ENCODE peak calls at places on chromosome 18, in seven cellular contexts. One of them, this sample, is unnamed.

GRCh38 chr18:24860978-24861680 is 400.7 kb downstream of the HRH4 start:
- DNase-seq in DMS79 treated with DMSO at 0.1 percent for 48 hours: no peak
- DNase-seq in fibroblast of the conjunctiva: no peak
- DNase-seq in NCI-H446 treated with DMSO at 0.1 percent for 48 hours: no peak
- DNase-seq in substantia nigra: no peak
- DNase-seq in WTC11: no peak
- DNase-seq in neural progenitor cell: no peak
- DNase-seq in this sample: no peak

GRCh38 chr18:21444465-21445023 is 156.0 kb downstream of the ESCO1 start:
- DNase-seq in substantia nigra: peak; percentile 50
- DNase-seq in fibroblast of the conjunctiva: peak; percentile 39
- DNase-seq in NCI-H446 treated with DMSO at 0.1 percent for 48 hours: peak; percentile 5
- DNase-seq in neural progenitor cell: peak; percentile 65
- DNase-seq in WTC11: peak; percentile 47
- DNase-seq in DMS79 treated with DMSO at 0.1 percent for 48 hours: no peak
- DNase-seq in this sample: peak; percentile 58

GRCh38 chr18:13137939-13138821 is 80.4 kb upstream of the LDLRAD4 start:
- DNase-seq in NCI-H446 treated with DMSO at 0.1 percent for 48 hours: no peak
- DNase-seq in WTC11: no peak
- DNase-seq in DMS79 treated with DMSO at 0.1 percent for 48 hours: no peak
- DNase-seq in substantia nigra: no peak
- DNase-seq in neural progenitor cell: no peak
- DNase-seq in fibroblast of the conjunctiva: no peak
- DNase-seq in this sample: no peak

GRCh38 chr18:39105095-39105494 is 1539.5 kb upstream of the CELF4 start:
- DNase-seq in DMS79 treated with DMSO at 0.1 percent for 48 hours: peak; percentile 96
- DNase-seq in neural progenitor cell: no peak
- DNase-seq in substantia nigra: no peak
- DNase-seq in NCI-H446 treated with DMSO at 0.1 percent for 48 hours: no peak
- DNase-seq in fibroblast of the conjunctiva: no peak
- DNase-seq in WTC11: no peak
- DNase-seq in this sample: no peak

GRCh38 chr18:69484699-69485396 is 84.2 kb downstream of the DOK6 start:
- DNase-seq in DMS79 treated with DMSO at 0.1 percent for 48 hours: no peak
- DNase-seq in WTC11: peak; percentile 11
- DNase-seq in substantia nigra: no peak
- DNase-seq in NCI-H446 treated with DMSO at 0.1 percent for 48 hours: no peak
- DNase-seq in neural progenitor cell: no peak
- DNase-seq in fibroblast of the conjunctiva: peak; percentile 16
- DNase-seq in this sample: no peak

GRCh38 chr18:23067236-23067635 is 68.0 kb upstream of the CABLES1 start:
- DNase-seq in fibroblast of the conjunctiva: peak; percentile 9
- DNase-seq in substantia nigra: no peak
- DNase-seq in neural progenitor cell: no peak
- DNase-seq in WTC11: no peak
- DNase-seq in DMS79 treated with DMSO at 0.1 percent for 48 hours: no peak
- DNase-seq in NCI-H446 treated with DMSO at 0.1 percent for 48 hours: no peak
- DNase-seq in this sample: no peak

GRCh38 chr18:60861575-60861974 is 471.7 kb upstream of the CDH20 start:
- DNase-seq in DMS79 treated with DMSO at 0.1 percent for 48 hours: no peak
- DNase-seq in neural progenitor cell: no peak
- DNase-seq in WTC11: no peak
- DNase-seq in NCI-H446 treated with DMSO at 0.1 percent for 48 hours: no peak
- DNase-seq in substantia nigra: no peak
- DNase-seq in fibroblast of the conjunctiva: no peak
- DNase-seq in this sample: peak; percentile 48

GRCh38 chr18:3498705-3499451 is 48.9 kb downstream of the TGIF1 start:
- DNase-seq in WTC11: peak; percentile 78
- DNase-seq in neural progenitor cell: peak; percentile 88
- DNase-seq in NCI-H446 treated with DMSO at 0.1 percent for 48 hours: no peak
- DNase-seq in DMS79 treated with DMSO at 0.1 percent for 48 hours: peak; percentile 87
- DNase-seq in substantia nigra: peak; percentile 26
- DNase-seq in fibroblast of the conjunctiva: no peak
- DNase-seq in this sample: no peak

GRCh38 chr18:3115430-3116025 is 102.6 kb upstream of the LPIN2 start:
- DNase-seq in neural progenitor cell: no peak
- DNase-seq in substantia nigra: no peak
- DNase-seq in WTC11: no peak
- DNase-seq in DMS79 treated with DMSO at 0.1 percent for 48 hours: peak; percentile 15
- DNase-seq in fibroblast of the conjunctiva: no peak
- DNase-seq in NCI-H446 treated with DMSO at 0.1 percent for 48 hours: no peak
- DNase-seq in this sample: no peak

GRCh38 chr18:26175481-26175880 is 41.8 kb downstream of the PSMA8 start:
- DNase-seq in WTC11: no peak
- DNase-seq in DMS79 treated with DMSO at 0.1 percent for 48 hours: no peak
- DNase-seq in neural progenitor cell: no peak
- DNase-seq in NCI-H446 treated with DMSO at 0.1 percent for 48 hours: no peak
- DNase-seq in fibroblast of the conjunctiva: no peak
- DNase-seq in substantia nigra: no peak
- DNase-seq in this sample: no peak

GRCh38 chr18:12393998-12394397 is 13.7 kb upstream of the PRELID3A start:
- DNase-seq in fibroblast of the conjunctiva: no peak
- DNase-seq in neural progenitor cell: no peak
- DNase-seq in DMS79 treated with DMSO at 0.1 percent for 48 hours: no peak
- DNase-seq in substantia nigra: no peak
- DNase-seq in NCI-H446 treated with DMSO at 0.1 percent for 48 hours: no peak
- DNase-seq in WTC11: no peak
- DNase-seq in this sample: no peak

GRCh38 chr18:30987479-30988241 is 54.9 kb downstream of the DSC3 start:
- DNase-seq in DMS79 treated with DMSO at 0.1 percent for 48 hours: no peak
- DNase-seq in NCI-H446 treated with DMSO at 0.1 percent for 48 hours: no peak
- DNase-seq in WTC11: no peak
- DNase-seq in fibroblast of the conjunctiva: no peak
- DNase-seq in substantia nigra: no peak
- DNase-seq in neural progenitor cell: no peak
- DNase-seq in this sample: no peak

GRCh38 chr18:59502222-59502898 is 143.3 kb upstream of the LMAN1 start:
- DNase-seq in neural progenitor cell: no peak
- DNase-seq in WTC11: no peak
- DNase-seq in substantia nigra: no peak
- DNase-seq in NCI-H446 treated with DMSO at 0.1 percent for 48 hours: no peak
- DNase-seq in DMS79 treated with DMSO at 0.1 percent for 48 hours: no peak
- DNase-seq in fibroblast of the conjunctiva: peak; percentile 92
- DNase-seq in this sample: peak; percentile 76

GRCh38 chr18:9400197-9400596 is 65.6 kb downstream of the TWSG1 start:
- DNase-seq in neural progenitor cell: no peak
- DNase-seq in fibroblast of the conjunctiva: no peak
- DNase-seq in NCI-H446 treated with DMSO at 0.1 percent for 48 hours: no peak
- DNase-seq in DMS79 treated with DMSO at 0.1 percent for 48 hours: no peak
- DNase-seq in substantia nigra: no peak
- DNase-seq in WTC11: no peak
- DNase-seq in this sample: no peak

GRCh38 chr18:46333371-46334199 is 229.4 kb downstream of the HAUS1 start:
- DNase-seq in fibroblast of the conjunctiva: no peak
- DNase-seq in WTC11: peak; percentile 50
- DNase-seq in DMS79 treated with DMSO at 0.1 percent for 48 hours: peak; percentile 60
- DNase-seq in neural progenitor cell: peak; percentile 86
- DNase-seq in NCI-H446 treated with DMSO at 0.1 percent for 48 hours: peak; percentile 26
- DNase-seq in substantia nigra: peak; percentile 19
- DNase-seq in this sample: no peak

GRCh38 chr18:34222396-34223163 is 2.1 kb downstream of the NOL4 start:
- DNase-seq in NCI-H446 treated with DMSO at 0.1 percent for 48 hours: peak; percentile 19
- DNase-seq in fibroblast of the conjunctiva: no peak
- DNase-seq in substantia nigra: peak; percentile 43
- DNase-seq in neural progenitor cell: peak; percentile 73
- DNase-seq in WTC11: peak; percentile 63
- DNase-seq in DMS79 treated with DMSO at 0.1 percent for 48 hours: peak; percentile 84
- DNase-seq in this sample: no peak

GRCh38 chr18:41721103-41721502 is 233.9 kb upstream of the PIK3C3 start:
- DNase-seq in substantia nigra: no peak
- DNase-seq in NCI-H446 treated with DMSO at 0.1 percent for 48 hours: no peak
- DNase-seq in fibroblast of the conjunctiva: no peak
- DNase-seq in DMS79 treated with DMSO at 0.1 percent for 48 hours: no peak
- DNase-seq in neural progenitor cell: peak; percentile 42
- DNase-seq in WTC11: no peak
- DNase-seq in this sample: no peak

GRCh38 chr18:58288922-58289797 is 245.1 kb downstream of the NEDD4L start:
- DNase-seq in NCI-H446 treated with DMSO at 0.1 percent for 48 hours: no peak
- DNase-seq in neural progenitor cell: peak; percentile 18
- DNase-seq in substantia nigra: no peak
- DNase-seq in WTC11: no peak
- DNase-seq in DMS79 treated with DMSO at 0.1 percent for 48 hours: peak; percentile 72
- DNase-seq in fibroblast of the conjunctiva: no peak
- DNase-seq in this sample: no peak

GRCh38 chr18:62957885-62958472 is 242.6 kb downstream of the PHLPP1 start:
- DNase-seq in WTC11: peak; percentile 71
- DNase-seq in substantia nigra: no peak
- DNase-seq in fibroblast of the conjunctiva: no peak
- DNase-seq in NCI-H446 treated with DMSO at 0.1 percent for 48 hours: no peak
- DNase-seq in neural progenitor cell: peak; percentile 55
- DNase-seq in DMS79 treated with DMSO at 0.1 percent for 48 hours: no peak
- DNase-seq in this sample: no peak

GRCh38 chr18:62777814-62778213 is 62.5 kb downstream of the PHLPP1 start:
- DNase-seq in DMS79 treated with DMSO at 0.1 percent for 48 hours: no peak
- DNase-seq in NCI-H446 treated with DMSO at 0.1 percent for 48 hours: no peak
- DNase-seq in neural progenitor cell: no peak
- DNase-seq in WTC11: no peak
- DNase-seq in substantia nigra: no peak
- DNase-seq in fibroblast of the conjunctiva: no peak
- DNase-seq in this sample: no peak

GRCh38 chr18:12726774-12727550 is 24.1 kb downstream of the PSMG2 start:
- DNase-seq in DMS79 treated with DMSO at 0.1 percent for 48 hours: peak; percentile 51
- DNase-seq in fibroblast of the conjunctiva: peak; percentile 58
- DNase-seq in WTC11: peak; percentile 60
- DNase-seq in substantia nigra: peak; percentile 74
- DNase-seq in NCI-H446 treated with DMSO at 0.1 percent for 48 hours: peak; percentile 12
- DNase-seq in neural progenitor cell: peak; percentile 84
- DNase-seq in this sample: peak; percentile 66

GRCh38 chr18:32956591-32957310 is 183.9 kb upstream of the KLHL14 start:
- DNase-seq in fibroblast of the conjunctiva: peak; percentile 72
- DNase-seq in substantia nigra: no peak
- DNase-seq in DMS79 treated with DMSO at 0.1 percent for 48 hours: no peak
- DNase-seq in NCI-H446 treated with DMSO at 0.1 percent for 48 hours: no peak
- DNase-seq in WTC11: no peak
- DNase-seq in neural progenitor cell: peak; percentile 36
- DNase-seq in this sample: peak; percentile 81

GRCh38 chr18:45793295-45793965 is 32.0 kb upstream of the SIGLEC15 start:
- DNase-seq in NCI-H446 treated with DMSO at 0.1 percent for 48 hours: no peak
- DNase-seq in DMS79 treated with DMSO at 0.1 percent for 48 hours: no peak
- DNase-seq in fibroblast of the conjunctiva: peak; percentile 83
- DNase-seq in WTC11: no peak
- DNase-seq in substantia nigra: no peak
- DNase-seq in neural progenitor cell: no peak
- DNase-seq in this sample: peak; percentile 42

GRCh38 chr18:63591725-63592124 is 4.6 kb downstream of the SERPINB13 start:
- DNase-seq in NCI-H446 treated with DMSO at 0.1 percent for 48 hours: no peak
- DNase-seq in DMS79 treated with DMSO at 0.1 percent for 48 hours: no peak
- DNase-seq in WTC11: no peak
- DNase-seq in neural progenitor cell: no peak
- DNase-seq in fibroblast of the conjunctiva: no peak
- DNase-seq in substantia nigra: no peak
- DNase-seq in this sample: no peak

GRCh38 chr18:50642439-50642838 is 82.6 kb downstream of the MAPK4 start:
- DNase-seq in WTC11: no peak
- DNase-seq in neural progenitor cell: no peak
- DNase-seq in DMS79 treated with DMSO at 0.1 percent for 48 hours: no peak
- DNase-seq in substantia nigra: no peak
- DNase-seq in fibroblast of the conjunctiva: no peak
- DNase-seq in NCI-H446 treated with DMSO at 0.1 percent for 48 hours: no peak
- DNase-seq in this sample: no peak

GRCh38 chr18:8367217-8367988 is 241.8 kb upstream of the RAB12 start:
- DNase-seq in WTC11: peak; percentile 82
- DNase-seq in fibroblast of the conjunctiva: no peak
- DNase-seq in neural progenitor cell: peak; percentile 90
- DNase-seq in NCI-H446 treated with DMSO at 0.1 percent for 48 hours: no peak
- DNase-seq in DMS79 treated with DMSO at 0.1 percent for 48 hours: peak; percentile 63
- DNase-seq in substantia nigra: peak; percentile 23
- DNase-seq in this sample: no peak

GRCh38 chr18:67410075-67410474 is 106.4 kb downstream of the DSEL start:
- DNase-seq in WTC11: no peak
- DNase-seq in DMS79 treated with DMSO at 0.1 percent for 48 hours: no peak
- DNase-seq in neural progenitor cell: no peak
- DNase-seq in substantia nigra: no peak
- DNase-seq in NCI-H446 treated with DMSO at 0.1 percent for 48 hours: no peak
- DNase-seq in fibroblast of the conjunctiva: no peak
- DNase-seq in this sample: no peak

GRCh38 chr18:48540329-48541025 is 1.6 kb downstream of the CTIF start:
- DNase-seq in WTC11: peak; percentile 67
- DNase-seq in DMS79 treated with DMSO at 0.1 percent for 48 hours: peak; percentile 19
- DNase-seq in NCI-H446 treated with DMSO at 0.1 percent for 48 hours: no peak
- DNase-seq in neural progenitor cell: peak; percentile 84
- DNase-seq in fibroblast of the conjunctiva: no peak
- DNase-seq in substantia nigra: peak; percentile 72
- DNase-seq in this sample: no peak

GRCh38 chr18:37476182-37476581 is 89.4 kb downstream of the CELF4 start:
- DNase-seq in fibroblast of the conjunctiva: no peak
- DNase-seq in WTC11: peak; percentile 68
- DNase-seq in DMS79 treated with DMSO at 0.1 percent for 48 hours: no peak
- DNase-seq in NCI-H446 treated with DMSO at 0.1 percent for 48 hours: no peak
- DNase-seq in substantia nigra: peak; percentile 47
- DNase-seq in neural progenitor cell: peak; percentile 73
- DNase-seq in this sample: no peak

GRCh38 chr18:33355263-33355662 is 85.3 kb downstream of the CCDC178 start:
- DNase-seq in WTC11: no peak
- DNase-seq in neural progenitor cell: peak; percentile 26
- DNase-seq in fibroblast of the conjunctiva: peak; percentile 28
- DNase-seq in NCI-H446 treated with DMSO at 0.1 percent for 48 hours: no peak
- DNase-seq in DMS79 treated with DMSO at 0.1 percent for 48 hours: no peak
- DNase-seq in substantia nigra: no peak
- DNase-seq in this sample: no peak

GRCh38 chr18:69282371-69282770 is 118.3 kb upstream of the DOK6 start:
- DNase-seq in fibroblast of the conjunctiva: no peak
- DNase-seq in WTC11: no peak
- DNase-seq in substantia nigra: no peak
- DNase-seq in neural progenitor cell: peak; percentile 26
- DNase-seq in NCI-H446 treated with DMSO at 0.1 percent for 48 hours: no peak
- DNase-seq in DMS79 treated with DMSO at 0.1 percent for 48 hours: no peak
- DNase-seq in this sample: no peak

GRCh38 chr18:56721491-56721890 is 70.3 kb downstream of the WDR7 start:
- DNase-seq in substantia nigra: no peak
- DNase-seq in DMS79 treated with DMSO at 0.1 percent for 48 hours: no peak
- DNase-seq in WTC11: no peak
- DNase-seq in NCI-H446 treated with DMSO at 0.1 percent for 48 hours: no peak
- DNase-seq in fibroblast of the conjunctiva: no peak
- DNase-seq in neural progenitor cell: no peak
- DNase-seq in this sample: no peak

GRCh38 chr18:23994361-23994902 is 20.1 kb upstream of the TTC39C start:
- DNase-seq in NCI-H446 treated with DMSO at 0.1 percent for 48 hours: no peak
- DNase-seq in WTC11: no peak
- DNase-seq in neural progenitor cell: peak; percentile 21
- DNase-seq in fibroblast of the conjunctiva: peak; percentile 94
- DNase-seq in DMS79 treated with DMSO at 0.1 percent for 48 hours: peak; percentile 97
- DNase-seq in substantia nigra: no peak
- DNase-seq in this sample: peak; percentile 95

GRCh38 chr18:64119916-64120315 is 29.0 kb downstream of the LINC00305 start:
- DNase-seq in fibroblast of the conjunctiva: no peak
- DNase-seq in substantia nigra: no peak
- DNase-seq in DMS79 treated with DMSO at 0.1 percent for 48 hours: no peak
- DNase-seq in NCI-H446 treated with DMSO at 0.1 percent for 48 hours: no peak
- DNase-seq in WTC11: no peak
- DNase-seq in neural progenitor cell: no peak
- DNase-seq in this sample: peak; percentile 11

GRCh38 chr18:60413944-60414547 is 41.5 kb upstream of the MC4R start:
- DNase-seq in neural progenitor cell: peak; percentile 41
- DNase-seq in DMS79 treated with DMSO at 0.1 percent for 48 hours: no peak
- DNase-seq in NCI-H446 treated with DMSO at 0.1 percent for 48 hours: no peak
- DNase-seq in substantia nigra: no peak
- DNase-seq in WTC11: peak; percentile 68
- DNase-seq in fibroblast of the conjunctiva: no peak
- DNase-seq in this sample: no peak

GRCh38 chr18:31049189-31049588 is 6.6 kb upstream of the DSC3 start:
- DNase-seq in neural progenitor cell: no peak
- DNase-seq in DMS79 treated with DMSO at 0.1 percent for 48 hours: peak; percentile 11
- DNase-seq in substantia nigra: no peak
- DNase-seq in WTC11: no peak
- DNase-seq in fibroblast of the conjunctiva: no peak
- DNase-seq in NCI-H446 treated with DMSO at 0.1 percent for 48 hours: no peak
- DNase-seq in this sample: no peak

GRCh38 chr18:63137999-63138448 is 181.5 kb downstream of the BCL2 start:
- DNase-seq in neural progenitor cell: no peak
- DNase-seq in substantia nigra: no peak
- DNase-seq in NCI-H446 treated with DMSO at 0.1 percent for 48 hours: no peak
- DNase-seq in WTC11: no peak
- DNase-seq in DMS79 treated with DMSO at 0.1 percent for 48 hours: no peak
- DNase-seq in fibroblast of the conjunctiva: no peak
- DNase-seq in this sample: no peak

This sample was measured in astrocyte of the cerebellum.